ENCODE peak calls at places on chromosomes 6 and 20, in five cellular contexts. W is ovary; D is CD8-positive, alpha-beta T cell; C is pancreas; M is fibroblast of pulmonary artery. L is an unnamed sample.

GRCh38 chr6:33014841-33015634 is 5.6 kb upstream of the HLA-DOA start:
- DNase-seq in W (peak), D (peak), C (peak), M (peak), L (no peak)

GRCh38 chr6:44956426-44956825 is 371.7 kb upstream of the RUNX2 start:
- DNase-seq in W (no peak), D (no peak), C (no peak), M (peak), L (no peak)

GRCh38 chr20:8151371-8151770 is 19.3 kb downstream of the PLCB1 start:
- DNase-seq in W (no peak), D (no peak), C (no peak), M (peak), L (no peak)

GRCh38 chr6:97133071-97133470 is 149.9 kb downstream of the MMS22L start:
- DNase-seq in W (no peak), D (no peak), C (no peak), M (peak), L (no peak)

GRCh38 chr6:2919401-2919800 is 16.3 kb upstream of the SERPINB9 start:
- DNase-seq in W (no peak), D (no peak), C (no peak), M (no peak), L (no peak)

GRCh38 chr6:91462236-91462635 is 875.4 kb upstream of the MAP3K7 start:
- DNase-seq in W (no peak), D (no peak), C (no peak), M (no peak), L (no peak)

GRCh38 chr6:99746261-99746895 is 139.7 kb downstream of the PRDM13 start:
- DNase-seq in W (peak), D (peak), C (peak), M (peak), L (no peak)

GRCh38 chr20:37095108-37095608 is 639 bp downstream of the RBL1 start:
- DNase-seq in W (no peak), D (peak), C (peak), M (peak), L (peak)

GRCh38 chr6:133787122-133787521 is 101.8 kb upstream of the TCF21 start:
- DNase-seq in W (no peak), D (no peak), C (no peak), M (no peak), L (no peak)

GRCh38 chr6:130161627-130162404 is 60.9 kb downstream of the SAMD3 start:
- DNase-seq in W (no peak), D (no peak), C (no peak), M (peak), L (no peak)

GRCh38 chr20:44643596-44644383 is 7.7 kb downstream of the ADA start:
- DNase-seq in W (peak), D (peak), C (peak), M (peak), L (no peak)

GRCh38 chr20:34515484-34516037 is 661 bp upstream of the DYNLRB1 start:
- DNase-seq in W (peak), D (peak), C (peak), M (peak), L (peak)

GRCh38 chr6:80527552-80528052 is 421.1 kb downstream of the BCKDHB start:
- DNase-seq in W (no peak), D (no peak), C (no peak), M (no peak), L (no peak)

GRCh38 chr20:47228654-47229053 is 127.8 kb downstream of the ZMYND8 start:
- DNase-seq in W (no peak), D (no peak), C (no peak), M (no peak), L (no peak)

GRCh38 chr6:43768983-43769525 is 957 bp upstream of the VEGFA start:
- DNase-seq in W (peak), D (no peak), C (no peak), M (peak), L (no peak)

GRCh38 chr6:144710207-144710606 is 425.1 kb downstream of the UTRN start:
- DNase-seq in W (no peak), D (no peak), C (no peak), M (peak), L (no peak)

GRCh38 chr20:2563116-2563515 is 26.7 kb downstream of the TMC2 start:
- DNase-seq in W (no peak), D (no peak), C (no peak), M (no peak), L (no peak)

GRCh38 chr6:56329296-56330050 is 82.1 kb upstream of the COL21A1 start:
- DNase-seq in W (no peak), D (no peak), C (no peak), M (peak), L (no peak)

GRCh38 chr20:45183084-45183483 is 8.4 kb downstream of the PI3 start:
- DNase-seq in W (no peak), D (no peak), C (no peak), M (no peak), L (no peak)

GRCh38 chr20:610130-611046 is at the start of gene TCF15:
- DNase-seq in W (no peak), D (no peak), C (no peak), M (peak), L (no peak)

GRCh38 chr6:107493158-107494057 is 3.5 kb downstream of the SOBP start:
- DNase-seq in W (no peak), D (no peak), C (no peak), M (peak), L (no peak)

GRCh38 chr6:153170511-153170910 is 39.4 kb upstream of the RGS17 start:
- DNase-seq in W (no peak), D (no peak), C (no peak), M (peak), L (no peak)

GRCh38 chr6:155185544-155185943 is 78.3 kb upstream of the CLDN20 start:
- DNase-seq in W (no peak), D (no peak), C (no peak), M (no peak), L (no peak)

GRCh38 chr20:63702751-63703470 is 4.9 kb downstream of the ARFRP1 start:
- DNase-seq in W (no peak), D (no peak), C (no peak), M (no peak), L (no peak)

GRCh38 chr6:403659-404655 is 12.4 kb downstream of the IRF4 start:
- DNase-seq in W (no peak), D (no peak), C (no peak), M (no peak), L (no peak)

GRCh38 chr20:8036771-8037170 is 17.2 kb upstream of the TMX4 start:
- DNase-seq in W (no peak), D (no peak), C (no peak), M (no peak), L (no peak)

GRCh38 chr20:47785321-47785899 is at the start of gene SULF2:
- DNase-seq in W (peak), D (no peak), C (no peak), M (peak), L (peak)

GRCh38 chr6:131741688-131742393 is 31.0 kb upstream of the CTAGE9 start:
- DNase-seq in W (no peak), D (no peak), C (no peak), M (no peak), L (no peak)

GRCh38 chr6:13787146-13787545 is 27.2 kb downstream of the MCUR1 start:
- DNase-seq in W (no peak), D (no peak), C (no peak), M (peak), L (no peak)

GRCh38 chr6:15905488-15906392 is 223.1 kb upstream of the MYLIP start:
- DNase-seq in W (no peak), D (no peak), C (no peak), M (peak), L (no peak)

GRCh38 chr6:15904651-15905376 is 224.1 kb upstream of the MYLIP start:
- DNase-seq in W (no peak), D (no peak), C (no peak), M (no peak), L (no peak)

GRCh38 chr6:15898693-15899092 is 230.2 kb upstream of the MYLIP start:
- DNase-seq in W (no peak), D (no peak), C (no peak), M (no peak), L (no peak)

GRCh38 chr6:15897063-15897934 is 231.6 kb upstream of the MYLIP start:
- DNase-seq in W (peak), D (no peak), C (peak), M (peak), L (no peak)

GRCh38 chr6:15901141-15902115 is 227.5 kb upstream of the MYLIP start:
- DNase-seq in W (no peak), D (no peak), C (no peak), M (no peak), L (peak)
- TF ChIP-seq CTCF in W (no peak), D (no peak), C (no peak), M (no peak), L (no peak)

DNA sequence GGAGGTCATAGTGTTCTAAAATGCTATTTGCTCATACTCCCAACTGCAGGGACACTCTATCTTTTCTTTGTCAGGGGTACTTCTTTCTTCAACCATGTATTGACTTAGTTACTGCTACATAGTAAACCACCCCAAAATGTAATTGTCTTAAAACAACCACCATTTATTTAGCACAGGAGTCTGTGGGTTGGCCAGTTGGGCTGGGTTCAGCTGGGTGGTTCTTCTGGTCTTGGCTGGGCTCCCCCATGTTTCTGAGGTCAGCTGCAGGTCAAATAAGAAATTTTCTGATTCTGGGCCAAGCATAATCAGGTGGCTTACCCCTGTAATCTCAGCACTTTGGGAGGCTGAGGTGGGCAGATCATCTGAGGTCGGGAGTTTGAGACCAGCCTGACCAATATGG is 220.0 kb upstream of the BTBD3 start:
- DNase-seq in W (no peak), D (no peak), C (no peak), M (no peak), L (no peak)
- TF ChIP-seq CTCF in W (no peak), D (no peak), C (no peak), M (no peak), L (no peak)

GRCh38 chr6:111556004-111556403 is 49.7 kb downstream of the TRAF3IP2 start:
- DNase-seq in W (no peak), D (no peak), C (no peak), M (no peak), L (no peak)

GRCh38 chr6:111553580-111553979 is 52.1 kb downstream of the TRAF3IP2 start:
- DNase-seq in W (no peak), D (no peak), C (no peak), M (no peak), L (no peak)

GRCh38 chr6:111552999-111553398 is 52.7 kb downstream of the TRAF3IP2 start:
- DNase-seq in W (no peak), D (no peak), C (no peak), M (no peak), L (no peak)

GRCh38 chr6:111552241-111552744 is 53.4 kb downstream of the TRAF3IP2 start:
- DNase-seq in W (peak), D (no peak), C (peak), M (peak), L (no peak)

DNA sequence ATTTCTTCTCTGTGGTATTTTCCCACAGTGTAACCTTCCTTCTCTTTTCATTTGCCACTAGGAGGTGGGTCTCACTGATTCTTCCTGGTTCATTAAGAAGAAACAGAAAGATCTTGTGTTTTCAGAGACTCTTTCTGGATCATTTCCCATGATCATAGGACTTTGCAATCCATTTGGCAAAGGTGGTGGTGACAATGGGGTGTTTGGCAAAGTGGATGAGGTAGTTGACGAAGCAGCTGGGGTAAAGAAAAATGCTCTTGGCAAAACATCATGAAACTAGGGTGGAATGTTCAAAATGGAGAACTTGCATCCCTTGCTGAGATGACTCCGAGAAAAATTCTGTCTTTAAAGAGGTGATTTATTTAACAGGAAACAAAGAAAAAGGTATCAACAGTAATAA is 50.6 kb downstream of the TRAF3IP2 start:
- DNase-seq in W (no peak), D (no peak), C (no peak), M (no peak), L (no peak)
- TF ChIP-seq CTCF in W (no peak), D (no peak), C (no peak), M (no peak), L (no peak)

DNA sequence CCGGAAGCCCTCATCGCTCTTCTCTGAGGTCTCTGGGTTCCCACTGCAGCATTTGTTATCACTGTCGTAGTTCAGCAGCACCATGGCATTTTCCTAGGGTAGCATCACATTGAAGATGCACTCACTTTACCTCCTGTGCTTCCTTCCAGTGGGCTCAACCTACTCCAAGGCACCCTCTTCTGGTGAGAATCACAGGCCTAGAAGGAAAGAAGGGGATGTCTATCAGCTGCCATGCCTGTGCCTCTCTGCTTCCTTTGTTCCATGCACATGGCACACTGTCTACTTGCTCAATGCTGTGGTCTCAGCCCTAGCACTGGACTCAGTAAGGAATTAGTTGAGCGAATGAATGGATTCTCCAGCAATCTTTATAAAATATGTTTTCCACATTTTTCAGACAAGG is 22.6 kb downstream of the CST4 start:
- DNase-seq in W (no peak), D (no peak), C (no peak), M (peak), L (no peak)
- TF ChIP-seq CTCF in W (no peak), D (no peak), C (no peak), M (peak), L (no peak)

GRCh38 chr6:121356575-121356974 is 22.3 kb upstream of the TBC1D32 start:
- DNase-seq in W (no peak), D (no peak), C (no peak), M (no peak), L (no peak)
- TF ChIP-seq CTCF in W (no peak), D (no peak), C (no peak), M (peak), L (no peak)

GRCh38 chr20:24763386-24764026 is 185.6 kb upstream of the CST7 start:
- DNase-seq in W (peak), D (no peak), C (no peak), M (no peak), L (no peak)

GRCh38 chr20:24765316-24766142 is 183.5 kb upstream of the CST7 start:
- DNase-seq in W (peak), D (no peak), C (no peak), M (no peak), L (no peak)

GRCh38 chr20:24764825-24765224 is 184.2 kb upstream of the CST7 start:
- DNase-seq in W (peak), D (no peak), C (no peak), M (no peak), L (no peak)

GRCh38 chr20:24762791-24763350 is 186.2 kb upstream of the CST7 start:
- DNase-seq in W (peak), D (no peak), C (no peak), M (no peak), L (no peak)

GRCh38 chr20:24764027-24764797 is 184.9 kb upstream of the CST7 start:
- DNase-seq in W (peak), D (no peak), C (no peak), M (no peak), L (no peak)
- TF ChIP-seq CTCF in W (no peak), D (no peak), C (no peak), M (no peak), L (no peak)

GRCh38 chr20:11186301-11187008 is 512.7 kb upstream of the JAG1 start:
- DNase-seq in W (no peak), D (no peak), C (no peak), M (no peak), L (no peak)

GRCh38 chr20:11178946-11179654 is 505.3 kb upstream of the JAG1 start:
- DNase-seq in W (no peak), D (no peak), C (no peak), M (peak), L (no peak)

GRCh38 chr20:11180186-11180585 is 506.4 kb upstream of the JAG1 start:
- DNase-seq in W (no peak), D (no peak), C (no peak), M (no peak), L (no peak)

GRCh38 chr20:11182715-11183114 is 508.9 kb upstream of the JAG1 start:
- DNase-seq in W (no peak), D (no peak), C (no peak), M (peak), L (no peak)

DNA sequence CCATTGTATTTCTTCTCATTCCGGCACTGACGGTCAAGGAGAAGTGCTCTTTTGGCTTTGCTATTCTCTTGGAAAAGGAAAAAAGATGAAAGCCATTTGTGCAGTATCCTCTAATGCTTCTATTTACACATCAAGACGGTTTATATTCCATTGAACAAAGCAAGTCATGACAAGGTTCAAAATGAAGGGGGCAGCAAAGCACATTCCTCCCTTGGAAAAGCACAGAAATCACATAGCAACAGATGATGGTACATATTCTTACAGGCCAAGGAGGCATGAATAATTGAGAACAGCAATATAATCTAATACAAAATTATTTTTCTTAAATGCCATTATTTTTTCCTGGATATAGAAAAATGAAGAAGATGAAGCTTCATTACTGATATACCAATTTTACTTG is 508.2 kb upstream of the JAG1 start:
- DNase-seq in W (no peak), D (no peak), C (no peak), M (no peak), L (no peak)
- TF ChIP-seq CTCF in W (no peak), D (no peak), C (no peak), M (no peak), L (no peak)